ENCODE peak calls at places on chromosome 5, in nine cellular contexts. One of them, this sample, is unnamed.

GRCh38 chr5:133406632-133407276 is 205.6 kb downstream of the FSTL4 start:
- DNase-seq in HEK293T: no peak
- DNase-seq in stimulated activated CD4-positive, alpha-beta T cell treated with anti-CD3 and anti-CD28 coated beads, Interleukin-15, amount 100 ng/mL, for 24 hours: no peak
- DNase-seq in T-helper 2 cell: no peak
- DNase-seq in WTC11: no peak
- DNase-seq in activated naive CD8-positive, alpha-beta T cell treated with anti-CD3 and anti-CD28 coated beads, Interleukin-2, amount 50 U/mL, for 24 hours: no peak
- DNase-seq in non-pigmented ciliary epithelial cell: no peak
- DNase-seq in cardiac muscle cell: no peak
- DNase-seq in Calu3: no peak
- DNase-seq in this sample: no peak

GRCh38 chr5:52898961-52899680 is 90.0 kb upstream of the ITGA2 start:
- DNase-seq in activated naive CD8-positive, alpha-beta T cell treated with anti-CD3 and anti-CD28 coated beads, Interleukin-2, amount 50 U/mL, for 24 hours: no peak
- DNase-seq in WTC11: no peak
- DNase-seq in cardiac muscle cell: no peak
- DNase-seq in T-helper 2 cell: no peak
- DNase-seq in stimulated activated CD4-positive, alpha-beta T cell treated with anti-CD3 and anti-CD28 coated beads, Interleukin-15, amount 100 ng/mL, for 24 hours: no peak
- DNase-seq in Calu3: no peak
- DNase-seq in non-pigmented ciliary epithelial cell: no peak
- DNase-seq in HEK293T: no peak
- DNase-seq in this sample: no peak

GRCh38 chr5:112344540-112344939 is 74.5 kb downstream of the EPB41L4A start:
- DNase-seq in stimulated activated CD4-positive, alpha-beta T cell treated with anti-CD3 and anti-CD28 coated beads, Interleukin-15, amount 100 ng/mL, for 24 hours: no peak
- DNase-seq in non-pigmented ciliary epithelial cell: no peak
- DNase-seq in WTC11: no peak
- DNase-seq in T-helper 2 cell: no peak
- DNase-seq in HEK293T: no peak
- DNase-seq in activated naive CD8-positive, alpha-beta T cell treated with anti-CD3 and anti-CD28 coated beads, Interleukin-2, amount 50 U/mL, for 24 hours: no peak
- DNase-seq in cardiac muscle cell: no peak
- DNase-seq in Calu3: no peak
- DNase-seq in this sample: no peak

GRCh38 chr5:15013654-15014463 is 142.3 kb upstream of the ANKH start:
- DNase-seq in non-pigmented ciliary epithelial cell: no peak
- DNase-seq in WTC11: no peak
- DNase-seq in activated naive CD8-positive, alpha-beta T cell treated with anti-CD3 and anti-CD28 coated beads, Interleukin-2, amount 50 U/mL, for 24 hours: no peak
- DNase-seq in cardiac muscle cell: peak
- DNase-seq in Calu3: no peak
- DNase-seq in T-helper 2 cell: no peak
- DNase-seq in HEK293T: peak
- DNase-seq in stimulated activated CD4-positive, alpha-beta T cell treated with anti-CD3 and anti-CD28 coated beads, Interleukin-15, amount 100 ng/mL, for 24 hours: no peak
- DNase-seq in this sample: peak

GRCh38 chr5:40801771-40802562 is 3.8 kb upstream of the PRKAA1 start:
- DNase-seq in T-helper 2 cell: no peak
- DNase-seq in HEK293T: no peak
- DNase-seq in non-pigmented ciliary epithelial cell: no peak
- DNase-seq in stimulated activated CD4-positive, alpha-beta T cell treated with anti-CD3 and anti-CD28 coated beads, Interleukin-15, amount 100 ng/mL, for 24 hours: no peak
- DNase-seq in Calu3: no peak
- DNase-seq in WTC11: no peak
- DNase-seq in cardiac muscle cell: no peak
- DNase-seq in activated naive CD8-positive, alpha-beta T cell treated with anti-CD3 and anti-CD28 coated beads, Interleukin-2, amount 50 U/mL, for 24 hours: no peak
- DNase-seq in this sample: no peak

GRCh38 chr5:54460181-54460919 is 4.9 kb downstream of the HSPB3 start:
- DNase-seq in T-helper 2 cell: no peak
- DNase-seq in activated naive CD8-positive, alpha-beta T cell treated with anti-CD3 and anti-CD28 coated beads, Interleukin-2, amount 50 U/mL, for 24 hours: no peak
- DNase-seq in WTC11: no peak
- DNase-seq in non-pigmented ciliary epithelial cell: no peak
- DNase-seq in Calu3: no peak
- DNase-seq in stimulated activated CD4-positive, alpha-beta T cell treated with anti-CD3 and anti-CD28 coated beads, Interleukin-15, amount 100 ng/mL, for 24 hours: no peak
- DNase-seq in cardiac muscle cell: peak
- DNase-seq in HEK293T: no peak
- DNase-seq in this sample: peak

GRCh38 chr5:94855543-94855942 is 237.1 kb downstream of the SLF1 start:
- DNase-seq in cardiac muscle cell: no peak
- DNase-seq in non-pigmented ciliary epithelial cell: no peak
- DNase-seq in activated naive CD8-positive, alpha-beta T cell treated with anti-CD3 and anti-CD28 coated beads, Interleukin-2, amount 50 U/mL, for 24 hours: no peak
- DNase-seq in Calu3: no peak
- DNase-seq in HEK293T: no peak
- DNase-seq in stimulated activated CD4-positive, alpha-beta T cell treated with anti-CD3 and anti-CD28 coated beads, Interleukin-15, amount 100 ng/mL, for 24 hours: no peak
- DNase-seq in WTC11: no peak
- DNase-seq in T-helper 2 cell: no peak
- DNase-seq in this sample: no peak

GRCh38 chr5:64637837-64638443 is 52.4 kb upstream of the SHISAL2B start:
- DNase-seq in HEK293T: no peak
- DNase-seq in cardiac muscle cell: no peak
- DNase-seq in non-pigmented ciliary epithelial cell: no peak
- DNase-seq in Calu3: no peak
- DNase-seq in T-helper 2 cell: no peak
- DNase-seq in WTC11: no peak
- DNase-seq in stimulated activated CD4-positive, alpha-beta T cell treated with anti-CD3 and anti-CD28 coated beads, Interleukin-15, amount 100 ng/mL, for 24 hours: no peak
- DNase-seq in activated naive CD8-positive, alpha-beta T cell treated with anti-CD3 and anti-CD28 coated beads, Interleukin-2, amount 50 U/mL, for 24 hours: no peak
- DNase-seq in this sample: no peak